ENCODE peak calls at places on chromosome 12, in four cellular contexts. O is K562, D is GM12878, Q is HepG2. Z is an unnamed sample.
A peak's percentile ranks its signal among the peaks of the same experiment; 100 is the strongest.

GRCh38 chr12:64995831-64996230 is 125.3 kb downstream of the WIF1 start:
- DNase-seq in O (no peak), D (no peak), Q (no peak), Z (no peak)

GRCh38 chr12:87332987-87333761 is 696.0 kb downstream of the C12orf50 start:
- DNase-seq in O (no peak), D (no peak), Q (no peak), Z (no peak)

GRCh38 chr12:4954632-4955354 is 45.1 kb downstream of the KCNA1 start:
- DNase-seq in O (no peak), D (no peak), Q (no peak), Z (no peak)

GRCh38 chr12:59444932-59445331 is 150.9 kb upstream of the SLC16A7 start:
- DNase-seq in O (no peak), D (no peak), Q (no peak), Z (no peak)

GRCh38 chr12:40058721-40059190 is 47.1 kb downstream of the SLC2A13 start:
- DNase-seq in O (no peak), D (no peak), Q (no peak), Z (no peak)

GRCh38 chr12:62720661-62721330 is 214.2 kb downstream of the PPM1H start:
- DNase-seq in O (no peak), D (no peak), Q (no peak), Z (no peak)

GRCh38 chr12:170361-171225 is 43.4 kb downstream of the SLC6A12 start:
- DNase-seq in O (no peak), D (no peak), Q (no peak), Z (no peak)

GRCh38 chr12:57694459-57695019 is 607 bp downstream of the OS9 start:
- DNase-seq in O (peak; percentile 56), D (no peak), Q (no peak), Z (no peak)

GRCh38 chr12:49403887-49404517 is 36.7 kb downstream of the SPATS2 start:
- DNase-seq in O (peak; percentile 40), D (no peak), Q (no peak), Z (no peak)

GRCh38 chr12:88578821-88579518 is 1.3 kb downstream of the KITLG start:
- DNase-seq in O (no peak), D (no peak), Q (peak; percentile 37), Z (peak; percentile 77)

GRCh38 chr12:31019561-31020308 is 53.9 kb upstream of the DDX11 start:
- DNase-seq in O (no peak), D (no peak), Q (no peak), Z (no peak)

GRCh38 chr12:115439008-115439601 is 755.1 kb upstream of the TBX3 start:
- DNase-seq in O (no peak), D (no peak), Q (peak; percentile 32), Z (no peak)

GRCh38 chr12:45216983-45217485 is 1.1 kb downstream of the ANO6 start:
- DNase-seq in O (no peak), D (no peak), Q (no peak), Z (no peak)

GRCh38 chr12:63668028-63668799 is at the start of gene DPY19L2:
- DNase-seq in O (no peak), D (no peak), Q (peak; percentile 1), Z (peak; percentile 74)

GRCh38 chr12:131458048-131458374 is 252.9 kb upstream of the SFSWAP start:
- DNase-seq in O (no peak), D (no peak), Q (no peak), Z (no peak)

GRCh38 chr12:131461096-131461495 is 249.8 kb upstream of the SFSWAP start:
- DNase-seq in O (no peak), D (no peak), Q (no peak), Z (no peak)

GRCh38 chr12:131458931-131459575 is 251.8 kb upstream of the SFSWAP start:
- DNase-seq in O (no peak), D (no peak), Q (no peak), Z (no peak)

GRCh38 chr12:131460516-131460915 is 250.4 kb upstream of the SFSWAP start:
- DNase-seq in O (no peak), D (no peak), Q (no peak), Z (no peak)

DNA sequence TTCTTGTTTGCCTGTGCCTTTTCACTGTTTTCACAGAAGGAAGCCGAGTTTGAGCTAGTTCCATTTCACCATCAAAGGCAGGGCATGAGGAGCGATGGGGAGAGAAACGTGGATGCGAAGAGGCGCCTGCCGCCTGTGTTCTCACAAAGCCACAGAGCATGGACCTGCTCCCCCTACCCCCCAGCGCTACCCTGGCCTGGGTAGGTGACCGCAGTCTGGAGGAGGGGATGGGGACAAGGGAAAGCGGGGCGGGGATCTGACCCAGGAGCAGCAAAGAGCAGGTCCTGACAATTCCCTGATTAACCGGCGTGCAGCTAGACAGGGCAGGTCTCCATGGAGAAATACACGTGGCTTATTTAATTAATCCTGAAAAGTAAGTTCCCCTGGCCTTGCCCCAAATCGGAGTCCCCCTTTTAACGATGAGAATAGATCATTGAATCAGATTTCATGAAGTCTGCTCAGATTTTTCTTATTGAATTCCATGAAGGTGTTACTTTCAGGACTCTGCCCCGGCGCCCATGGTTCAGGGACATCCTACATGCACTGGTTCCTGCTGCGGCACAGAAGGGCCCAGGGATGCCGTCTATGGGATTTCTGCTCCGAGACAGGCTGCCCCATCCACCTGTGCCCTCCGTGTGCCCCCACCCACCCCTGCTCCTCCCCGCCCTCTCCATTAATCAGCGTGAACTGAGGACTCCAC is 251.1 kb upstream of the SFSWAP start:
- DNase-seq in O (no peak), D (no peak), Q (no peak), Z (no peak)
- H3K27me3 ChIP-seq in O (peaks cover 55% of the 10 kb centered on the region), D (peaks cover 2% of the 10 kb centered on the region), Q (peaks cover 36% of the 10 kb centered on the region), Z (no peaks in the 10 kb centered on the region)

GRCh38 chr12:123141615-123142517 is 9.0 kb downstream of the PITPNM2 start:
- DNase-seq in O (no peak), D (no peak), Q (peak; percentile 87), Z (peak; percentile 13)

GRCh38 chr12:123140675-123141614 is 9.9 kb downstream of the PITPNM2 start:
- DNase-seq in O (no peak), D (no peak), Q (peak; percentile 81), Z (no peak)

GRCh38 chr12:123142948-123143752 is 7.7 kb downstream of the PITPNM2 start:
- DNase-seq in O (peak; percentile 61), D (no peak), Q (peak; percentile 66), Z (peak; percentile 26)

GRCh38 chr12:123142518-123142840 is 8.4 kb downstream of the PITPNM2 start:
- DNase-seq in O (no peak), D (no peak), Q (no peak), Z (no peak)

DNA sequence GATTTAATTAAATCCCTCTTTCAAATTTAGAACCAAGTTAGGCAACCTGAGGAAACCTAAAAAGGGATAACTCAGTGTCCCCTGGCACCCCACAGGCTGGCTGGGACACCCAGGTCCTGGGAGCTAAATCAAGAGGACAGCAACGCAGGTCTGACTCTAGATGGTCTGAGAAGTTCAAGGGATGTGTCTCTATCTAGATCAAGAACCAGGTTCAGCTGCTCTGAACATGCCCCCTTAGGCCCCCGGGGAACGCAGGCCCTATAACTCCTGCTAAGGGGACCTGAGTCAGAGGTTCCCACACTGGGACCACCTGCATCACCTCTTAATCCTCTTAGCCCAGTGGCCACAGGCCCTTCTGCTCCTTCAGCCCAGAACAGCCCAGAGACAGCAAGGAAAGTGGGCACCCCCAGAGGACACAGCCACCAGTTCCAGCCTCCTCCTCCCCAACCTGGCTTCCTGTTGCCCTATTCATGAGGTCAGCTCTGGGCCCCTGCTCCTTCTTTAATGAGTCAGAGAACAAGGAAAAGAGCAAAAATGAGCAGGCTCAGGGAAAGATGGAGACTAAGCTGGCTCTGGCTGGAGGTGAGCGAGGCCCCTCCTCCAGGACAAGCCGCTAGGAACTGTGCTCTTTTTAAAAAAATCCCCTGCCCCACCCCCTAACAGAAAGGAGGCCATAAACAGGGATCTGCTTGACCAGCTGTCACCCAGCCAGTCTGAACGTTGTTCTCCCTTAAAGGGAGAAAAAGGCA is 10.8 kb downstream of the PITPNM2 start:
- DNase-seq in O (peak; percentile 50), D (no peak), Q (peak; percentile 61), Z (peak; percentile 11)
- TF ChIP-seq JUNB in O (no peak), D (no peak), Q (no peak), Z (no peak)

GRCh38 chr12:2051700-2052625 is 824 bp upstream of the CACNA1C start:
- DNase-seq in O (no peak), D (no peak), Q (no peak), Z (peak; percentile 60)
- H3K27me3 ChIP-seq in O (peaks cover 17% of the 10 kb centered on the region), D (peaks cover 17% of the 10 kb centered on the region), Q (peaks cover 73% of the 10 kb centered on the region), Z (peaks cover 64% of the 10 kb centered on the region)

DNA sequence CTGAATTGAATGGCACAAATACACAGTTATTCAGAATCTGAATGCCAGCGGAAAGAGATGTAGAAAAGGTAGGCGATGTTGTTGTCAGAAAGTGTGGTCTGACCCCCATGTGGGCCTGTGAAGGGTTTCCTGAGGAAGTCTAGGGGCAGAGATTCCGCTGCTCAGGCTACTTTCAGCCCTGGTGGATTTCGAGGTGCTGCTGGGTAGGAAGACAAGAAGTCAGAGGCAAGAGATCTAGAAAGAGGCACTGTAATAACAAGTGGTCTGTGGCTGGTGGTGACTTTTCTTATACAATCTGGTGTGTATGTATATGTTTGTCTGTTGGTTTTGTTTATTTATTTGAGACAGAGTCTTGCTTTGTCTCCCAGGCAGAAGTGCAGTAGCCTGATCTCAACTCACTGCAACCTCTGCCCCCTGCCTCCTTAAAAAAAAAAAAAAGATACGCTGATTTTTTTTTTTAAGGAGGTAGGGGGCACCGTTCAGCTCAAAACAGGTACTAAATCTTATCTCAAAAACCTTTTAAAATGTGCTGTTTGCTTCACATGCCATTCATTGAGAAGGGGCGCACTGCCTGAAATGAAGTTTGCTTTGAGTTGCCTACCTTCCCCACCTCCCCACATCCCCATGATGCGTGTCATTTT is 27.1 kb upstream of the MANSC4 start:
- DNase-seq in O (no peak), D (no peak), Q (no peak), Z (peak; percentile 47)
- TF ChIP-seq JUNB in O (no peak), D (no peak), Q (no peak), Z (no peak)

DNA sequence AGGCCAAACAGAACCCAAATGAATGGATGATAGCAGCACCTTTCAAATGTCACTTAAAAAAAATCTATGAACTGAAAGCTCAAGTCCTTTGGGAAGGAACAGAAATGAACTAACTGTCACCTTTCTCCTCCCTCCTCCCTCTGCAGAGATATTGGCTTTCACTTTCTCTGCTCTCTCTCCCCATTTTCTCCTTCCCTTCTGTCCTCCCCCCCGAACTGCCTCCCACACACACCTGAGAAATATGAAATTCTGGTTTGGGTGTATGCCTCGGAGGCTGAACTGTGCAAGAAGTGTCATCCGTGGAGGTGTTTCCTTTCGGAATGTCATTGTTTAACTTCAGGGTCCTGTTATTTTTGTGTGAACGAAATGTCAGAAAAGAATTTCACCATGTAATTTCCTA is 87.8 kb downstream of the NEDD1 start:
- DNase-seq in O (no peak), D (no peak), Q (no peak), Z (no peak)
- H3K27me3 ChIP-seq in O (no peaks in the 10 kb centered on the region), D (no peaks in the 10 kb centered on the region), Q (peaks cover 3% of the 10 kb centered on the region), Z (no peaks in the 10 kb centered on the region)

DNA sequence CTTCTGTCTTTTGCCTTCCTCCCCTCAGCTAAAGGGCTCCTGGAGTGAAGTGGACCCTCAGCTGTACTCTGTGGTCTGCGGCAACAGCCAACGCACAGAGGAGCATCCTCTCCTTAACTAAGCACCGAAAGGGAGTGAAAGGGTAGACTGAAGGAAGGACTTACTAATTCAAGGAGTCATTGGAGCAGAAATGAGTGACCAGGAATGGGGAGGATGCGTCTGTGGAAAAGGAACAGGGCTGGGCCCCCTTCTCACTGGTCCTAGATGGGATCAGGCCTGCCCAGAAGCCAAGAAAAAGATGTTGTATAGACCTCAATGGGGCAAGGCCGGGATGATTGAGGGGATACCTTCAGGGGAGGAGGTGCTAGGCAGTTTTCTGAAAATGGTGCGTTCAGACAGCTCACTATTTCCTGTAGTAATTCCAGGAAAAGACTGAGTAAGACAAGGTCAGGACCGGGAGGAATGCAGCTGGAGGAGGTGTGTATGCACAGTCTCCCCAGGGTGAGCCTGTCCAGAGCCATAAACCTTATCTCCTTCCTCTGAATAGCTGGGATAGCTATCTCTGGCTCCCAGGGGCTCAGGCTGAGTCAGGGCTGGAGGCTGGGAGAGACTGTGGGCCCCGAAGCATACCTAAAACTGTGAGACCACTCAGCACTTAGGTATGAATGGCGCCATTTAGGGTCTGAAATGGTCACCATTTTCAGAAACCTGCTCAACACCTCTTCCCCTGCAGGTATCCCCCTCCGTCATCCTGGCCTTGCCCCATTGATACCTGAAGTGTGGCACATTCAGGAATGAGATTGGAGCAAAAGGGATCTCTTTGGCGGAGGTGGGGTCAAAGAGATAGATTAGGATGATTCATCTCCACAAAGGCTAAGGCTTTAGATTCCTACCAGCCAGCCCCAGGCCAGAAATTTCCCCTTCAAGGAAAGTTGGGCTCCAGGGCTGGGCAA is 20.2 kb upstream of the KRT8 start:
- DNase-seq in O (peak; percentile 80), D (no peak), Q (peak; percentile 76), Z (no peak)
- TF ChIP-seq JUNB in O (no peak), D (no peak), Q (no peak), Z (no peak)